ENCODE peak calls at places on chromosomes 13 and 19, in seven cellular contexts. K is stomach, F is breast epithelium, V is GM12878, S is HepG2, T is prostate gland, B is spleen. U is an unnamed sample.

GRCh38 chr19:57099199-57099661 is 20.6 kb upstream of the USP29 start:
- DNase-seq in T (peak; percentile 22), F (no peak), K (peak; percentile 49), B (peak; percentile 86), S (peak; percentile 49), V (no peak), U (peak; percentile 46)

GRCh38 chr19:18562086-18562485 is 4.4 kb downstream of the KXD1 start:
- DNase-seq in F (peak; percentile 34), B (no peak), S (no peak), K (no peak), T (no peak), V (no peak), U (no peak)

GRCh38 chr13:29849071-29849541 is 1.3 kb downstream of the UBL3 start:
- DNase-seq in S (peak; percentile 13), T (peak; percentile 21), B (peak; percentile 78), F (no peak), V (no peak), K (no peak), U (peak; percentile 31)

GRCh38 chr19:4522291-4523002 is 4.2 kb upstream of the PLIN4 start:
- DNase-seq in B (no peak), V (no peak), S (no peak), F (no peak), K (no peak), T (no peak), U (no peak)

GRCh38 chr19:47631681-47632446 is 22.9 kb downstream of the BICRA start:
- DNase-seq in B (no peak), F (no peak), S (no peak), V (no peak), K (no peak), T (no peak), U (no peak)

GRCh38 chr19:30390356-30390988 is 18.3 kb downstream of the ZNF536 start:
- DNase-seq in F (no peak), V (no peak), B (no peak), K (no peak), T (no peak), S (no peak), U (no peak)

GRCh38 chr13:110306340-110306959 is 507 bp downstream of the COL4A1 start:
- DNase-seq in B (no peak), V (no peak), K (no peak), T (no peak), F (no peak), S (no peak), U (no peak)

GRCh38 chr19:5691205-5691929 is 1.3 kb downstream of the RPL36 start:
- DNase-seq in B (peak; percentile 89), V (no peak), T (peak; percentile 62), K (peak; percentile 66), S (no peak), F (peak; percentile 63), U (peak; percentile 78)

GRCh38 chr13:67229438-67230242 is 496 bp downstream of the PCDH9 start:
- DNase-seq in K (no peak), T (no peak), S (no peak), V (no peak), F (no peak), B (no peak), U (no peak)

GRCh38 chr19:50820086-50820485 is 3.5 kb downstream of the KLK1 start:
- DNase-seq in F (no peak), V (no peak), K (no peak), T (no peak), B (no peak), S (no peak), U (peak; percentile 43)
- H3K4me3 ChIP-seq in F (no peak overlapping the region), V (peak overlapping the region; percentile 97), K (no peak overlapping the region), T (no peak overlapping the region), B (no peak overlapping the region), S (no peak overlapping the region), U (peak overlapping the region; percentile 34)

GRCh38 chr19:44755219-44755618 is 6.7 kb downstream of the BCL3 start:
- DNase-seq in S (no peak), T (no peak), K (no peak), F (no peak), B (no peak), V (no peak), U (no peak)

GRCh38 chr19:44758596-44758995 is 10.1 kb downstream of the BCL3 start:
- DNase-seq in B (no peak), V (no peak), S (no peak), K (no peak), T (no peak), F (no peak), U (no peak)

GRCh38 chr19:44756089-44756562 is 7.6 kb downstream of the BCL3 start:
- DNase-seq in T (no peak), B (no peak), K (no peak), V (no peak), S (no peak), F (no peak), U (no peak)

GRCh38 chr19:44757735-44758505 is 9.4 kb downstream of the BCL3 start:
- DNase-seq in T (no peak), F (no peak), V (no peak), B (peak; percentile 87), S (no peak), K (peak; percentile 61), U (peak; percentile 40)

DNA sequence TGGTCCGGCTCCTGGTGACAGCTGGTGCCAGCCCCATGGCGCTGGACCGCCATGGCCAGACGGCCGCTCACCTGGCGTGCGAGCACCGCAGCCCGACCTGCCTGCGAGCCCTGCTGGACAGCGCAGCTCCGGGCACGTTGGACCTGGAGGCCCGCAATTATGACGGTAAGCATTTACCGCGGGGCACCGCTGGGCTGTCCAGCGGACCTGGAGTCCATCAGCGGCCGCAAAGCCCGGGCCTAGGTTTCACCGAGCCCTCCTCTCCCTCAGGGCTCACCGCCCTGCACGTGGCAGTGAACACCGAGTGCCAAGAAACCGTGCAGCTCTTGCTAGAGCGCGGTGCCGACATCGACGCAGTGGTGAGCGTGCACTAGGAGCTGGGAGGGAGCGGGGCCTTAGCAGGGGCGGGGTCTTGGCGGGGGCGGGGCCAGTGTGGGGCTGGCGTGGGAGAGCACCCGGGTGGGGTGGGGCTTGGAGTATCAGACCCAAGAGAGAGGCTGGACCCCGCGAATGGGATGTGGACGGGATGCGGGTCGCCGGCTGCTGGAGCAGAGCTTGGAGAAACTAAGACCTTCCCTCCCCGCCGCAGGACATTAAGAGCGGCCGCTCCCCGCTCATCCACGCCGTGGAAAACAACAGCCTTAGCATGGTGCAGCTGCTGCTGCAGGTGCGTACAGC is 8.7 kb downstream of the BCL3 start:
- DNase-seq in S (no peak), F (no peak), V (no peak), T (no peak), K (peak; percentile 28), B (no peak), U (peak; percentile 48)
- TF ChIP-seq POLR2AphosphoS5 in S (no peak), F (peak; percentile 34), V (no peak), T (peak; percentile 6), K (peak; percentile 49), B (peak; percentile 45), U (peak; percentile 46)

DNA sequence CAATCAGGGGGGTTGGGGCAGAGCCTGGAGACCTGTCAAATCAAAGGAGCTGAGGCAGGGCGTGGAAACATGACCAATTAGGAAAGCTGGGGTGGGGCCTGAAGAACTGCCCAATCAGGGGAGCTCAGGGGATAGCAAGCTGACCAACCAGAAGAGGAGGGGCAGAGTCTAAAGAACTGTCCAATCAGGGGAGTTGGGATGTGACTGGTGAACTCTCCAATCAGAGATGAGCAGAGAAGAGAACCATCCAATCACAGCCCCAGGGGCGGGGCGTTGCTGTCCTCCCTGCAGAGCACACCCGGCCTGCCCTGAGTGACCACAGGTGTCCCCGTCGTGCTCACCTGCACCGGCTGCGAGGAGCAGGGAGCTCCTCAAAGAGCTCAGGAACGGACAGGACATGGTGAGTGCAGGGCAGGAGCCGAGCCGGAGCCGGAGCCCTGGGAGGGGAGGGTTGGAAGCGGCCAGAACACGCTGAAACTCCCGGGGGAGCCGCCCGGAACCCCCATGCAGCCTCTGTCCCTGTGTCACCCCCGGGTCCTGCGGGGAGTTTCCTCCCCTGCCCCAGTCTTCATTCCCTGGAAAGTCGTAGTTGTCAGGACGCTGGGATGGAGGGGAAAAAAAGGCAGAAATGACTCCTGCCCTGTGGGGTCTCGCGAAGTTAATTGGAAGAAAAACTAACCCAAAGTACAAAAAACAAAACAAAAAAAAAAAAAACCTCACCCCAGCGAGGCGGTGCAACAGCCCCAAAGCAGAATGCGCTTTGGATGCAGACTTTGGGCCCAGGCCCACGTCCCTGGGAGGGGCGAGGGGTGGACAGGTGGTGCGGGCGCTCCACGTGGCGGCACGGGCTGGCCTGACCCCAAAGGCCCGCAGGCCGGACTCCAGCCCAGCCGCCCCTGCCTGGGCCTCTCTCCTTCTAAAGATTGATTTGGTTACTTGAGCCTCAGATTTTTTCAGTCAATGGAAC is at the start of gene ZNF556:
- DNase-seq in F (no peak), T (no peak), S (peak; percentile 100), K (no peak), V (no peak), B (no peak), U (no peak)
- TF ChIP-seq POLR2A in F (no peak), T (no peak), S (peak; percentile 99), K (no peak), V (no peak), B (no peak), U (no peak)

GRCh38 chr19:54095136-54095858 is 5.3 kb downstream of the OSCAR start:
- DNase-seq in K (no peak), F (no peak), B (no peak), T (no peak), S (no peak), V (no peak), U (no peak)
- H3K4me3 ChIP-seq in K (peak overlapping the region; percentile 30), F (peak overlapping the region; percentile 34), B (peak overlapping the region; percentile 31), T (peak overlapping the region; percentile 17), S (peak overlapping the region; percentile 31), V (no peak overlapping the region), U (peak overlapping the region; percentile 13)

U was measured in transverse colon.